ENCODE peak calls at places on chromosomes 4 and X, in eight cellular contexts. One of them, this sample, is unnamed. For H3K4me1, the result is how much of the 10 kb centered on the place peaks cover.

GRCh38 chrX:21705215-21705614 is 47.1 kb upstream of the KLHL34 start:
- DNase-seq in Caco-2: peak
- DNase-seq in Panc1: no peak
- DNase-seq in right atrium auricular region: no peak
- DNase-seq in right lobe of liver: no peak
- DNase-seq in aorta: no peak
- DNase-seq in mesenchymal stem cell: no peak
- DNase-seq in gastrocnemius medialis: no peak
- DNase-seq in this sample: no peak

GRCh38 chrX:15674514-15674898 is 9.9 kb upstream of the CLTRN start:
- DNase-seq in Caco-2: peak
- DNase-seq in Panc1: no peak
- DNase-seq in right atrium auricular region: peak
- DNase-seq in right lobe of liver: peak
- DNase-seq in aorta: peak
- DNase-seq in mesenchymal stem cell: peak
- DNase-seq in gastrocnemius medialis: peak
- DNase-seq in this sample: peak

GRCh38 chr4:40046311-40046980 is 10.2 kb upstream of the N4BP2 start:
- DNase-seq in Caco-2: peak
- DNase-seq in Panc1: no peak
- DNase-seq in right atrium auricular region: peak
- DNase-seq in right lobe of liver: peak
- DNase-seq in aorta: no peak
- DNase-seq in mesenchymal stem cell: peak
- DNase-seq in gastrocnemius medialis: no peak
- DNase-seq in this sample: peak

GRCh38 chr4:69095301-69095731 is 958 bp upstream of the UGT2B7 start:
- DNase-seq in Caco-2: no peak
- DNase-seq in Panc1: peak
- DNase-seq in right atrium auricular region: no peak
- DNase-seq in right lobe of liver: no peak
- DNase-seq in aorta: no peak
- DNase-seq in mesenchymal stem cell: peak
- DNase-seq in gastrocnemius medialis: no peak
- DNase-seq in this sample: peak

GRCh38 chr4:88908003-88908402 is 149.0 kb downstream of the FAM13A start:
- DNase-seq in Caco-2: no peak
- DNase-seq in Panc1: no peak
- DNase-seq in right atrium auricular region: no peak
- DNase-seq in right lobe of liver: no peak
- DNase-seq in aorta: no peak
- DNase-seq in mesenchymal stem cell: peak
- DNase-seq in gastrocnemius medialis: peak
- DNase-seq in this sample: peak

GRCh38 chr4:187798385-187798784 is 197.2 kb upstream of the ZFP42 start:
- DNase-seq in Caco-2: no peak
- DNase-seq in Panc1: no peak
- DNase-seq in right atrium auricular region: no peak
- DNase-seq in right lobe of liver: no peak
- DNase-seq in aorta: no peak
- DNase-seq in mesenchymal stem cell: no peak
- DNase-seq in gastrocnemius medialis: no peak
- DNase-seq in this sample: no peak

GRCh38 chr4:71396382-71396781 is 57.6 kb downstream of the SLC4A4 start:
- DNase-seq in Caco-2: no peak
- DNase-seq in Panc1: no peak
- DNase-seq in right atrium auricular region: no peak
- DNase-seq in right lobe of liver: no peak
- DNase-seq in aorta: no peak
- DNase-seq in mesenchymal stem cell: peak
- DNase-seq in gastrocnemius medialis: no peak
- DNase-seq in this sample: peak

GRCh38 chr4:102789317-102789717 is 28.5 kb upstream of the MANBA start:
- DNase-seq in Caco-2: no peak
- DNase-seq in Panc1: no peak
- DNase-seq in right atrium auricular region: no peak
- DNase-seq in right lobe of liver: no peak
- DNase-seq in aorta: no peak
- DNase-seq in mesenchymal stem cell: no peak
- DNase-seq in gastrocnemius medialis: no peak
- DNase-seq in this sample: peak

GRCh38 chrX:92351531-92351930 is 572.4 kb downstream of the PCDH11X start:
- DNase-seq in Caco-2: no peak
- DNase-seq in Panc1: no peak
- DNase-seq in right atrium auricular region: no peak
- DNase-seq in right lobe of liver: no peak
- DNase-seq in aorta: no peak
- DNase-seq in mesenchymal stem cell: no peak
- DNase-seq in gastrocnemius medialis: no peak
- DNase-seq in this sample: no peak

GRCh38 chr4:12360391-12360790 is 931.7 kb upstream of the HS3ST1 start:
- DNase-seq in Caco-2: no peak
- DNase-seq in Panc1: no peak
- DNase-seq in right atrium auricular region: no peak
- DNase-seq in right lobe of liver: no peak
- DNase-seq in aorta: no peak
- DNase-seq in mesenchymal stem cell: no peak
- DNase-seq in gastrocnemius medialis: no peak
- DNase-seq in this sample: no peak

GRCh38 chrX:39756086-39756883 is 341.5 kb downstream of the BCOR start:
- DNase-seq in Caco-2: no peak
- DNase-seq in Panc1: no peak
- DNase-seq in right atrium auricular region: no peak
- DNase-seq in right lobe of liver: no peak
- DNase-seq in aorta: no peak
- DNase-seq in mesenchymal stem cell: no peak
- DNase-seq in gastrocnemius medialis: peak
- DNase-seq in this sample: no peak

GRCh38 chrX:107669885-107670628 is 41.7 kb downstream of the PRPS1 start:
- DNase-seq in Caco-2: no peak
- DNase-seq in Panc1: no peak
- DNase-seq in right atrium auricular region: no peak
- DNase-seq in right lobe of liver: no peak
- DNase-seq in aorta: no peak
- DNase-seq in mesenchymal stem cell: no peak
- DNase-seq in gastrocnemius medialis: no peak
- DNase-seq in this sample: no peak

GRCh38 chrX:24378706-24379105 is 18.3 kb downstream of the SUPT20HL1 start:
- DNase-seq in Caco-2: no peak
- DNase-seq in Panc1: no peak
- DNase-seq in right atrium auricular region: no peak
- DNase-seq in right lobe of liver: no peak
- DNase-seq in aorta: no peak
- DNase-seq in mesenchymal stem cell: no peak
- DNase-seq in gastrocnemius medialis: no peak
- DNase-seq in this sample: no peak

GRCh38 chr4:22522206-22522605 is 6.3 kb upstream of the ADGRA3 start:
- DNase-seq in Caco-2: no peak
- DNase-seq in Panc1: no peak
- DNase-seq in right atrium auricular region: no peak
- DNase-seq in right lobe of liver: no peak
- DNase-seq in aorta: no peak
- DNase-seq in mesenchymal stem cell: no peak
- DNase-seq in gastrocnemius medialis: no peak
- DNase-seq in this sample: no peak

GRCh38 chrX:116290359-116290758 is 119.8 kb downstream of the AGTR2 start:
- DNase-seq in Caco-2: no peak
- DNase-seq in Panc1: no peak
- DNase-seq in right atrium auricular region: no peak
- DNase-seq in right lobe of liver: no peak
- DNase-seq in aorta: no peak
- DNase-seq in mesenchymal stem cell: no peak
- DNase-seq in gastrocnemius medialis: no peak
- DNase-seq in this sample: no peak

GRCh38 chr4:4995103-4995761 is 24.0 kb downstream of the CYTL1 start:
- DNase-seq in Caco-2: peak
- DNase-seq in Panc1: peak
- DNase-seq in right atrium auricular region: peak
- DNase-seq in right lobe of liver: peak
- DNase-seq in aorta: peak
- DNase-seq in mesenchymal stem cell: peak
- DNase-seq in gastrocnemius medialis: peak
- DNase-seq in this sample: peak

GRCh38 chr4:53281438-53281837 is 84.4 kb downstream of the SCFD2 start:
- DNase-seq in Caco-2: no peak
- DNase-seq in Panc1: no peak
- DNase-seq in right atrium auricular region: no peak
- DNase-seq in right lobe of liver: no peak
- DNase-seq in aorta: no peak
- DNase-seq in mesenchymal stem cell: peak
- DNase-seq in gastrocnemius medialis: no peak
- DNase-seq in this sample: peak

GRCh38 chrX:72273718-72274117 is 3.3 kb downstream of the RPS4X start:
- DNase-seq in Caco-2: no peak
- DNase-seq in Panc1: no peak
- DNase-seq in right atrium auricular region: no peak
- DNase-seq in right lobe of liver: no peak
- DNase-seq in aorta: no peak
- DNase-seq in mesenchymal stem cell: no peak
- DNase-seq in gastrocnemius medialis: no peak
- DNase-seq in this sample: no peak

GRCh38 chrX:72276478-72276953 is 532 bp downstream of the RPS4X start:
- DNase-seq in Caco-2: no peak
- DNase-seq in Panc1: no peak
- DNase-seq in right atrium auricular region: no peak
- DNase-seq in right lobe of liver: no peak
- DNase-seq in aorta: no peak
- DNase-seq in mesenchymal stem cell: no peak
- DNase-seq in gastrocnemius medialis: no peak
- DNase-seq in this sample: no peak

GRCh38 chrX:72271812-72272211 is 5.2 kb downstream of the RPS4X start:
- DNase-seq in Caco-2: no peak
- DNase-seq in Panc1: no peak
- DNase-seq in right atrium auricular region: no peak
- DNase-seq in right lobe of liver: no peak
- DNase-seq in aorta: no peak
- DNase-seq in mesenchymal stem cell: no peak
- DNase-seq in gastrocnemius medialis: no peak
- DNase-seq in this sample: no peak

GRCh38 chrX:72272868-72273267 is 4.2 kb downstream of the RPS4X start:
- DNase-seq in Caco-2: no peak
- DNase-seq in Panc1: no peak
- DNase-seq in right atrium auricular region: no peak
- DNase-seq in right lobe of liver: no peak
- DNase-seq in aorta: no peak
- DNase-seq in mesenchymal stem cell: peak
- DNase-seq in gastrocnemius medialis: no peak
- DNase-seq in this sample: no peak

GRCh38 chrX:72274526-72274925 is 2.5 kb downstream of the RPS4X start:
- DNase-seq in Caco-2: no peak
- DNase-seq in Panc1: no peak
- DNase-seq in right atrium auricular region: no peak
- DNase-seq in right lobe of liver: no peak
- DNase-seq in aorta: no peak
- DNase-seq in mesenchymal stem cell: no peak
- DNase-seq in gastrocnemius medialis: no peak
- DNase-seq in this sample: no peak
- H3K4me3 ChIP-seq in Caco-2: no peak
- H3K4me3 ChIP-seq in Panc1: peak
- H3K4me3 ChIP-seq in right atrium auricular region: no peak
- H3K4me3 ChIP-seq in right lobe of liver: no peak
- H3K4me3 ChIP-seq in aorta: no peak
- H3K4me3 ChIP-seq in mesenchymal stem cell: peak
- H3K4me3 ChIP-seq in gastrocnemius medialis: no peak
- H3K4me3 ChIP-seq in this sample: peak

GRCh38 chr4:141647982-141648381 is 11.6 kb downstream of the IL15 start:
- DNase-seq in Caco-2: no peak
- DNase-seq in Panc1: no peak
- DNase-seq in right atrium auricular region: no peak
- DNase-seq in right lobe of liver: no peak
- DNase-seq in aorta: no peak
- DNase-seq in mesenchymal stem cell: no peak
- DNase-seq in gastrocnemius medialis: no peak
- DNase-seq in this sample: no peak

GRCh38 chr4:141643557-141643956 is 7.2 kb downstream of the IL15 start:
- DNase-seq in Caco-2: no peak
- DNase-seq in Panc1: no peak
- DNase-seq in right atrium auricular region: no peak
- DNase-seq in right lobe of liver: no peak
- DNase-seq in aorta: no peak
- DNase-seq in mesenchymal stem cell: peak
- DNase-seq in gastrocnemius medialis: no peak
- DNase-seq in this sample: peak

GRCh38 chr4:141645611-141646340 is 9.4 kb downstream of the IL15 start:
- DNase-seq in Caco-2: no peak
- DNase-seq in Panc1: no peak
- DNase-seq in right atrium auricular region: no peak
- DNase-seq in right lobe of liver: no peak
- DNase-seq in aorta: no peak
- DNase-seq in mesenchymal stem cell: peak
- DNase-seq in gastrocnemius medialis: no peak
- DNase-seq in this sample: peak

GRCh38 chr4:141642711-141643110 is 6.3 kb downstream of the IL15 start:
- DNase-seq in Caco-2: no peak
- DNase-seq in Panc1: no peak
- DNase-seq in right atrium auricular region: no peak
- DNase-seq in right lobe of liver: no peak
- DNase-seq in aorta: no peak
- DNase-seq in mesenchymal stem cell: no peak
- DNase-seq in gastrocnemius medialis: no peak
- DNase-seq in this sample: no peak

GRCh38 chr4:141646969-141647368 is 10.6 kb downstream of the IL15 start:
- DNase-seq in Caco-2: no peak
- DNase-seq in Panc1: no peak
- DNase-seq in right atrium auricular region: no peak
- DNase-seq in right lobe of liver: no peak
- DNase-seq in aorta: no peak
- DNase-seq in mesenchymal stem cell: peak
- DNase-seq in gastrocnemius medialis: no peak
- DNase-seq in this sample: no peak
- H3K4me1 ChIP-seq in Caco-2: under half
- H3K4me1 ChIP-seq in Panc1: under half
- H3K4me1 ChIP-seq in right atrium auricular region: under half
- H3K4me1 ChIP-seq in right lobe of liver: under half
- H3K4me1 ChIP-seq in aorta: under half
- H3K4me1 ChIP-seq in mesenchymal stem cell: under half
- H3K4me1 ChIP-seq in gastrocnemius medialis: under half
- H3K4me1 ChIP-seq in this sample: under half

GRCh38 chr4:128358231-128358902 is 70.8 kb upstream of the PGRMC2 start:
- DNase-seq in Caco-2: no peak
- DNase-seq in Panc1: no peak
- DNase-seq in right atrium auricular region: no peak
- DNase-seq in right lobe of liver: no peak
- DNase-seq in aorta: no peak
- DNase-seq in mesenchymal stem cell: peak
- DNase-seq in gastrocnemius medialis: peak
- DNase-seq in this sample: peak
- H3K4me3 ChIP-seq in Caco-2: no peak
- H3K4me3 ChIP-seq in Panc1: no peak
- H3K4me3 ChIP-seq in right atrium auricular region: no peak
- H3K4me3 ChIP-seq in right lobe of liver: no peak
- H3K4me3 ChIP-seq in aorta: no peak
- H3K4me3 ChIP-seq in mesenchymal stem cell: peak
- H3K4me3 ChIP-seq in gastrocnemius medialis: peak
- H3K4me3 ChIP-seq in this sample: peak

DNA sequence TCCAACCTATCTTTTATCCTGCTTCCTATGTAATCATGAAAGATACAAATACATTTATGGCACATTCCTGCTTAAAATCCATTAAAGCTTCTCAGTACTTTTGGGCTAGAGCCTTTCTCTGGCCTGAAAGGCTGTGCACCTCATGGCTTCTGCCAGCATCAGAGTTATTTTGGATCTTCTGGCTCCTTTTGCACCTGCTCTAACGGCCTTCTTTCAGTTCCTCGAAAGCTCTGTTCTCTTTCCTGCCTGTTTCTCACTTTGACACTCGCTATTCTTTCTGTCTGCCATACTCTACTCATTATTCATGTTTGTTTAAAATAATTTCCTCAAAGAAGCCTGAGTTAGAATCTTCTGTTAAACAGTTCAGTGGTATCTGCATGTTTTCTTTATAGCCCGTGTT is 86.0 kb downstream of the LRP2BP start:
- DNase-seq in Caco-2: no peak
- DNase-seq in Panc1: no peak
- DNase-seq in right atrium auricular region: no peak
- DNase-seq in right lobe of liver: no peak
- DNase-seq in aorta: no peak
- DNase-seq in mesenchymal stem cell: no peak
- DNase-seq in gastrocnemius medialis: no peak
- DNase-seq in this sample: no peak
- H3K4me1 ChIP-seq in Caco-2: under half
- H3K4me1 ChIP-seq in Panc1: under half
- H3K4me1 ChIP-seq in right atrium auricular region: under half
- H3K4me1 ChIP-seq in right lobe of liver: under half
- H3K4me1 ChIP-seq in aorta: under half
- H3K4me1 ChIP-seq in mesenchymal stem cell: under half
- H3K4me1 ChIP-seq in gastrocnemius medialis: under half
- H3K4me1 ChIP-seq in this sample: under half

This sample was measured in adipocyte.